ENCODE peak calls at places on chromosomes 11 and 22, in six cellular contexts. N, U, X, Y, D and I are unnamed samples.

GRCh38 chr11:85414175-85414574 is 213.0 kb downstream of the DLG2 start:
- DNase-seq in N (no peak), U (no peak), X (no peak), Y (no peak), D (no peak), I (no peak)

GRCh38 chr11:8812438-8812837 is 98.6 kb upstream of the AKIP1 start:
- DNase-seq in N (peak; percentile 36), U (peak; percentile 87), X (no peak), Y (no peak), D (no peak), I (no peak)

GRCh38 chr22:25645266-25645665 is 80.8 kb downstream of the GRK3 start:
- DNase-seq in N (peak; percentile 71), U (no peak), X (no peak), Y (no peak), D (no peak), I (no peak)

GRCh38 chr11:130209944-130210854 is 50.6 kb downstream of the ST14 start:
- DNase-seq in N (no peak), U (peak; percentile 48), X (no peak), Y (no peak), D (no peak), I (peak; percentile 27)

GRCh38 chr11:17528906-17529813 is 15.1 kb downstream of the USH1C start:
- DNase-seq in N (no peak), U (no peak), X (no peak), Y (no peak), D (no peak), I (no peak)

GRCh38 chr11:37108436-37109204 is 510.6 kb upstream of the RAG2 start:
- DNase-seq in N (peak; percentile 55), U (no peak), X (no peak), Y (no peak), D (no peak), I (no peak)

GRCh38 chr11:61972796-61973602 is 5.6 kb upstream of the FTH1 start:
- DNase-seq in N (no peak), U (peak; percentile 59), X (no peak), Y (no peak), D (no peak), I (peak; percentile 47)

GRCh38 chr22:32473388-32473952 is 1.1 kb upstream of the FBXO7 start:
- DNase-seq in N (peak; percentile 47), U (no peak), X (no peak), Y (peak; percentile 60), D (peak; percentile 68), I (no peak)

GRCh38 chr22:20013382-20013871 is 3.2 kb downstream of the ARVCF start:
- DNase-seq in N (peak; percentile 48), U (peak; percentile 82), X (no peak), Y (peak; percentile 54), D (peak; percentile 60), I (peak; percentile 58)

GRCh38 chr22:48239461-48240164 is 1477.2 kb downstream of the TBC1D22A start:
- DNase-seq in N (no peak), U (no peak), X (no peak), Y (no peak), D (peak; percentile 73), I (no peak)
- H3K9me3 ChIP-seq in N (no peaks in the 10 kb centered on the region), U (no peaks in the 10 kb centered on the region), X (no peaks in the 10 kb centered on the region), Y (no peaks in the 10 kb centered on the region), D (peaks cover 4% of the 10 kb centered on the region), I (no peaks in the 10 kb centered on the region)

GRCh38 chr11:128728767-128729587 is 35.1 kb downstream of the FLI1 start:
- DNase-seq in N (no peak), U (no peak), X (no peak), Y (no peak), D (no peak), I (no peak)
- H3K4me1 ChIP-seq in N (peaks cover 2% of the 10 kb centered on the region), U (peaks cover 95% of the 10 kb centered on the region), X (peaks cover 14% of the 10 kb centered on the region), Y (no peaks in the 10 kb centered on the region), D (peaks cover 20% of the 10 kb centered on the region), I (peaks cover 9% of the 10 kb centered on the region)

DNA sequence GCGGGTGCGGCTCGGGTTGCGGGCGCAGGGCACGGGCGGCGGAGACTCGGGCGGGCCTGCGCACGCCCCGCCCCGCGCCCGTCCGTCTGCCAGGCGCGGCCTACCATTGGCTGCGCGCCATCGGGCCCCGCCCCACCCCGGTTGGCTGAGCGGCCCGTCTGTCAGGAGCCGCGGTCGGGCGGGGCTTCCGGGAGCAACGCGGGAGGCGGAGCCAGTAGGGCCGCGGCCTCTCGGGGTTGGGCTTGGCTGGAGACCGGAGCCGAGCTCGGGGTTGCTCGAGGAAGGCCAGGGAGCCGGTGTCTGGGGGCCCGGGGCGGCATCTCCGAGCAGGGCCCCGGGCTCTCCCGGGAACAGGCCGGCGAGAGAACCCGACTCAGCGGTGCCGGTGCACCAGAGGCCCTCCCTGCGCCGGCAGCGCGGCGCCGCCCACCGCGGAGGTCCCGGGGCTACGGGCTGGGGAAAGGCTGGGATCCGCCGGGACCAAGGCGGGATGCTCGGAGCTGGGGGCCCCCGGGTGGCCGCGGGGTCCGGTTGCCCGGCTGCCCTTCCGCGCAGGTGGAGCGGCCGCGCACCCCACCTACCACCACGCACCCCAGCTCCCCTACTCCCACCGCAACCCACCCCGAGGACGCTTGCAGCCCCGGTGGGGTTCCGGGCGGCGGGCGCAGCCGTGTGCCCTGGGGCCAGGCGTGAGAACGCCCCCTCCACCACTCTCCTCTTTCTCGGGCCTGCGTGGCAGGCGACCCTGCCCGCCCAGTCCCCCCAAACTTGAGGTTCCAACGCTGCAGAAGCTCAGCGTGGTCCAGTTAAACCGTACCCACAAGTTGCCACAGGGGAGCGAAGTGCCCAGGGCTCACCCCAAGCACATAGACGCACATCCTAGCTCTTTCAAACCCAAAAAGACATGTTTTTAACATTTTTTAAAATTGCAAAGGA is at the start of gene HRAS:
- DNase-seq in N (peak; percentile 91), U (peak; percentile 97), X (peak; percentile 54), Y (peak; percentile 84), D (peak; percentile 95), I (peak; percentile 98)
- H3K9me3 ChIP-seq in N (no peaks in the 10 kb centered on the region), U (no peaks in the 10 kb centered on the region), X (no peaks in the 10 kb centered on the region), Y (no peaks in the 10 kb centered on the region), D (peaks cover 2% of the 10 kb centered on the region), I (no peaks in the 10 kb centered on the region)

GRCh38 chr11:65554842-65555395 is 3.2 kb downstream of the LTBP3 start:
- DNase-seq in N (no peak), U (no peak), X (no peak), Y (no peak), D (no peak), I (no peak)

GRCh38 chr11:65554057-65554818 is 3.9 kb downstream of the LTBP3 start:
- DNase-seq in N (no peak), U (no peak), X (no peak), Y (no peak), D (no peak), I (no peak)

GRCh38 chr11:65556470-65557279 is 1.5 kb downstream of the LTBP3 start:
- DNase-seq in N (no peak), U (no peak), X (no peak), Y (no peak), D (no peak), I (peak; percentile 51)

GRCh38 chr11:65557280-65558001 is 718 bp downstream of the LTBP3 start:
- DNase-seq in N (no peak), U (no peak), X (no peak), Y (no peak), D (no peak), I (no peak)

GRCh38 chr11:65555693-65556231 is 2.4 kb downstream of the LTBP3 start:
- DNase-seq in N (peak; percentile 90), U (no peak), X (peak; percentile 47), Y (peak; percentile 97), D (no peak), I (peak; percentile 77)
- H3K4me1 ChIP-seq in N (peaks cover 40% of the 10 kb centered on the region), U (peaks cover 46% of the 10 kb centered on the region), X (peaks cover 40% of the 10 kb centered on the region), Y (peaks cover 66% of the 10 kb centered on the region), D (peaks cover 32% of the 10 kb centered on the region), I (peaks cover 71% of the 10 kb centered on the region)